ENCODE peak calls at places on chromosomes 4 and X, in ten cellular contexts. G is stomach, L is neural crest cell, D is MM.1S, M is colonic mucosa, Y is astrocyte of the cerebellum, O is fibroblast of the aortic adventitia, W is cardiac muscle cell, V is left lung, N is HL-60. A is an unnamed sample.

GRCh38 chr4:14269824-14270223 is 642.3 kb upstream of the BOD1L1 start:
- DNase-seq in G (no peak), L (no peak), D (peak; percentile 45), M (peak; percentile 18), Y (no peak), O (no peak), W (no peak), V (peak; percentile 35), N (no peak), A (no peak)

GRCh38 chr4:6885953-6886557 is 23.6 kb upstream of the TBC1D14 start:
- DNase-seq in G (peak; percentile 49), L (no peak), D (no peak), M (peak; percentile 37), Y (no peak), O (peak; percentile 73), W (peak; percentile 66), V (peak; percentile 75), N (peak; percentile 86), A (peak; percentile 63)

GRCh38 chrX:23782455-23782854 is 518 bp upstream of the SAT1 start:
- DNase-seq in G (no peak), L (no peak), D (no peak), M (no peak), Y (no peak), O (no peak), W (no peak), V (no peak), N (no peak), A (no peak)

GRCh38 chrX:154404625-154405192 is 4.3 kb downstream of the DNASE1L1 start:
- DNase-seq in G (no peak), L (no peak), D (no peak), M (no peak), Y (no peak), O (no peak), W (no peak), V (no peak), N (no peak), A (no peak)

GRCh38 chr4:3368334-3368733 is 73.4 kb upstream of the HGFAC start:
- DNase-seq in G (no peak), L (no peak), D (no peak), M (no peak), Y (no peak), O (no peak), W (no peak), V (no peak), N (no peak), A (no peak)

GRCh38 chr4:180784940-180785339 is 1458.3 kb upstream of the TENM3 start:
- DNase-seq in G (no peak), L (no peak), D (no peak), M (no peak), Y (no peak), O (no peak), W (no peak), V (no peak), N (no peak), A (no peak)

GRCh38 chr4:83490876-83491450 is 6.1 kb upstream of the ABRAXAS1 start:
- DNase-seq in G (no peak), L (no peak), D (peak; percentile 44), M (no peak), Y (no peak), O (peak; percentile 43), W (peak; percentile 48), V (no peak), N (peak; percentile 44), A (peak; percentile 11)

GRCh38 chr4:169005453-169006099 is 4.5 kb downstream of the CBR4 start:
- DNase-seq in G (no peak), L (no peak), D (no peak), M (no peak), Y (no peak), O (peak; percentile 59), W (peak; percentile 35), V (no peak), N (no peak), A (peak; percentile 28)

GRCh38 chr4:134327274-134328122 is 125.9 kb upstream of the PABPC4L start:
- DNase-seq in G (no peak), L (no peak), D (no peak), M (no peak), Y (no peak), O (no peak), W (no peak), V (no peak), N (no peak), A (no peak)

GRCh38 chr4:97867557-97868091 is 275.7 kb downstream of the STPG2 start:
- DNase-seq in G (no peak), L (no peak), D (no peak), M (no peak), Y (no peak), O (no peak), W (no peak), V (no peak), N (no peak), A (no peak)
- TF ChIP-seq CTCF in G (no peak), L (no peak), D (no peak), M (no peak), Y (no peak), O (no peak), W (no peak), V (no peak), N (no peak), A (no peak)

GRCh38 chr4:121459056-121459455 is 78.2 kb upstream of the QRFPR start:
- DNase-seq in G (no peak), L (no peak), D (no peak), M (no peak), Y (no peak), O (no peak), W (no peak), V (no peak), N (no peak), A (no peak)

GRCh38 chr4:121462660-121463261 is 81.9 kb upstream of the QRFPR start:
- DNase-seq in G (peak; percentile 31), L (peak; percentile 44), D (peak; percentile 83), M (peak; percentile 51), Y (peak; percentile 66), O (peak; percentile 86), W (peak; percentile 85), V (no peak), N (peak; percentile 2), A (peak; percentile 67)

DNA sequence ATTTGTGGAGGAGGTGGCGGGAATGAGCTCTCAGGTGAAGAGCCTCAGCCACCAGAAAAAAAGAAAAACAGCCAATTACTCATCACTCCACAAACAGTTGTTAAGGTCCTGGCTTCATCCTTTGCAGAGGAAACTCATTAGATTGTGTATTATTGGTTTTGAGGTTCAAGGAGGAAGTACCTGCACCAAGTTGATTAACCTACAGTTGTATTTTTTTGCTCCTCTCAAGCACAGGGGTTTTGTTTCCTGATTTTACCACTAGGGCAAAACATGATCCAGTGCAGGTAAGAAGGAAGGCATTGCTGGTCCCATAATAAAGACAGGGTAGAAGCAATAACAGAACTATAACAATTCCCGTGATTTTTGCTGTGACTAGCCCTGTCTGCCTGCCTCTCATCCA is 84.0 kb upstream of the QRFPR start:
- DNase-seq in G (no peak), L (no peak), D (no peak), M (no peak), Y (no peak), O (no peak), W (no peak), V (no peak), N (no peak), A (no peak)
- TF ChIP-seq CTCF in G (no peak), L (peak; percentile 23), D (peak; percentile 5), M (no peak), Y (no peak), O (no peak), W (no peak), V (no peak), N (no peak), A (no peak)

DNA sequence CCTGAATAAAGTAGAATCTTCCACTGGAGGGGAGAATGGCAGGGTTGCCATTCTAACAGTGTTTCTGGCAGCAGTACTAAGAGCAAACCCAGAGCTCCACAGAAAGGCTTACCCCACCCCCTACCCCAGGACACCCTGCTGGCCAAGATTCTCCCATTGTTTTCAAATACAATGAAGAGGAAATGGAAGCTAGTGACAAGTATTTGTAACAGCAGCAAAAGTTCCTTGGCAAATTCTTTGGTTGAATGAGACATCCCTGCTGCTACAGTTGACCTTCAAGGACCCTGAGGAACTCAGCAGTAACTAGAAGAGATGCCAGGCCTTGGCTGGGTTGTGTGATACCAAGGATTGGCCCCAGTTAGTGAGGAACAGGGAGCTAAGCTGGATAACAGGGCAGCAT is 124.2 kb upstream of the DGKK start:
- DNase-seq in G (no peak), L (no peak), D (no peak), M (no peak), Y (no peak), O (peak; percentile 30), W (peak; percentile 37), V (no peak), N (no peak), A (no peak)
- TF ChIP-seq CTCF in G (no peak), L (no peak), D (no peak), M (no peak), Y (no peak), O (no peak), W (no peak), V (no peak), N (no peak), A (no peak)

DNA sequence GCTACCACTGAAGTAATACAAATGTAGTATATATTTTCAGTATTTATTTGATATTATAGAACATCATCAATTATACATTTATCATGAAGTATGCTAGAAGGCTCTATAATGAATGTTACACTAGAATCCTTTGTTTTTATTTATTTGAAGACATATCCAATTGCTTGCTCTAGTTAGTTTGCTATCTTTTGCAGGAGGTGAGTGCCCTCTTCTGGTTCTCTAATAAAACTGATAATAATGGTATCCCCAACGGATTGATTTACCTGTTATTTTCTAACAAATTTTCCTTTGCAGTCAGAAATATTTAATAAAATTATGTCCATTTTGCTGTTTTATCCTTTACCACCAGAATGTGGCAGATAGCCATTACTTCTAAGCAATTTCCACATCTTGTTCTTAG is 274.3 kb upstream of the TACR3 start:
- DNase-seq in G (no peak), L (no peak), D (peak; percentile 14), M (no peak), Y (no peak), O (no peak), W (peak; percentile 0), V (no peak), N (no peak), A (peak; percentile 7)
- TF ChIP-seq CTCF in G (no peak), L (peak; percentile 69), D (peak; percentile 25), M (no peak), Y (peak; percentile 4), O (no peak), W (no peak), V (no peak), N (no peak), A (peak; percentile 37)

GRCh38 chr4:87005690-87006461 is 71.1 kb downstream of the AFF1 start:
- DNase-seq in G (no peak), L (peak; percentile 6), D (peak; percentile 75), M (peak; percentile 44), Y (no peak), O (no peak), W (no peak), V (no peak), N (no peak), A (no peak)
- TF ChIP-seq CTCF in G (no peak), L (no peak), D (no peak), M (no peak), Y (no peak), O (no peak), W (no peak), V (no peak), N (no peak), A (no peak)

GRCh38 chr4:112517067-112517588 is 1.1 kb upstream of the NEUROG2 start:
- DNase-seq in G (no peak), L (peak; percentile 19), D (no peak), M (no peak), Y (no peak), O (no peak), W (no peak), V (no peak), N (no peak), A (no peak)
- TF ChIP-seq CTCF in G (no peak), L (no peak), D (peak; percentile 23), M (no peak), Y (no peak), O (no peak), W (no peak), V (no peak), N (no peak), A (no peak)